ENCODE peak calls at places on chromosomes 4 and X, in six cellular contexts. One of them, this sample, is unnamed.

GRCh38 chrX:39853417-39853816 is 244.3 kb downstream of the BCOR start:
- DNase-seq in lower leg skin: no peak
- DNase-seq in GM12891: no peak
- DNase-seq in IMR-90: no peak
- DNase-seq in breast epithelium: no peak
- DNase-seq in A549: no peak
- DNase-seq in this sample: no peak

GRCh38 chr4:10694151-10694825 is 9.7 kb upstream of the CLNK start:
- DNase-seq in lower leg skin: no peak
- DNase-seq in GM12891: no peak
- DNase-seq in IMR-90: peak; percentile 28
- DNase-seq in breast epithelium: no peak
- DNase-seq in A549: no peak
- DNase-seq in this sample: no peak

GRCh38 chr4:183201331-183201730 is 102.3 kb downstream of the WWC2 start:
- DNase-seq in lower leg skin: no peak
- DNase-seq in GM12891: no peak
- DNase-seq in IMR-90: peak; percentile 81
- DNase-seq in breast epithelium: no peak
- DNase-seq in A549: no peak
- DNase-seq in this sample: no peak

GRCh38 chr4:30867427-30867826 is 147.3 kb downstream of the PCDH7 start:
- DNase-seq in lower leg skin: no peak
- DNase-seq in GM12891: no peak
- DNase-seq in IMR-90: no peak
- DNase-seq in breast epithelium: peak; percentile 26
- DNase-seq in A549: no peak
- DNase-seq in this sample: no peak

GRCh38 chrX:15619053-15619772 is 18.5 kb upstream of the ACE2 start:
- DNase-seq in lower leg skin: peak; percentile 17
- DNase-seq in GM12891: no peak
- DNase-seq in IMR-90: peak; percentile 2
- DNase-seq in breast epithelium: peak; percentile 45
- DNase-seq in A549: peak; percentile 36
- DNase-seq in this sample: no peak

GRCh38 chrX:96591418-96591817 is 93.2 kb upstream of the DIAPH2 start:
- DNase-seq in lower leg skin: peak; percentile 14
- DNase-seq in GM12891: no peak
- DNase-seq in IMR-90: no peak
- DNase-seq in breast epithelium: no peak
- DNase-seq in A549: no peak
- DNase-seq in this sample: no peak

GRCh38 chrX:107729558-107730297 is 45.9 kb downstream of the TSC22D3 start:
- DNase-seq in lower leg skin: no peak
- DNase-seq in GM12891: no peak
- DNase-seq in IMR-90: no peak
- DNase-seq in breast epithelium: no peak
- DNase-seq in A549: no peak
- DNase-seq in this sample: no peak

GRCh38 chrX:68454476-68455150 is 21.3 kb upstream of the OPHN1 start:
- DNase-seq in lower leg skin: no peak
- DNase-seq in GM12891: no peak
- DNase-seq in IMR-90: no peak
- DNase-seq in breast epithelium: no peak
- DNase-seq in A549: peak; percentile 56
- DNase-seq in this sample: no peak

GRCh38 chr4:48766393-48766792 is 13.7 kb downstream of the FRYL start:
- DNase-seq in lower leg skin: no peak
- DNase-seq in GM12891: peak; percentile 18
- DNase-seq in IMR-90: no peak
- DNase-seq in breast epithelium: no peak
- DNase-seq in A549: no peak
- DNase-seq in this sample: no peak

GRCh38 chr4:151012836-151013235 is 2.2 kb downstream of the LRBA start:
- DNase-seq in lower leg skin: no peak
- DNase-seq in GM12891: no peak
- DNase-seq in IMR-90: no peak
- DNase-seq in breast epithelium: no peak
- DNase-seq in A549: no peak
- DNase-seq in this sample: no peak

GRCh38 chr4:20376070-20376469 is 124.4 kb downstream of the SLIT2 start:
- DNase-seq in lower leg skin: no peak
- DNase-seq in GM12891: no peak
- DNase-seq in IMR-90: no peak
- DNase-seq in breast epithelium: no peak
- DNase-seq in A549: no peak
- DNase-seq in this sample: no peak

GRCh38 chr4:75985116-75985515 is 5.6 kb downstream of the SDAD1 start:
- DNase-seq in lower leg skin: no peak
- DNase-seq in GM12891: no peak
- DNase-seq in IMR-90: peak; percentile 96
- DNase-seq in breast epithelium: no peak
- DNase-seq in A549: no peak
- DNase-seq in this sample: no peak

GRCh38 chrX:53452812-53453211 is 18.6 kb upstream of the HSD17B10 start:
- DNase-seq in lower leg skin: no peak
- DNase-seq in GM12891: no peak
- DNase-seq in IMR-90: no peak
- DNase-seq in breast epithelium: no peak
- DNase-seq in A549: no peak
- DNase-seq in this sample: no peak

GRCh38 chr4:58749206-58749605 is 1639.0 kb upstream of the IGFBP7 start:
- DNase-seq in lower leg skin: no peak
- DNase-seq in GM12891: no peak
- DNase-seq in IMR-90: no peak
- DNase-seq in breast epithelium: no peak
- DNase-seq in A549: no peak
- DNase-seq in this sample: no peak

GRCh38 chrX:83510466-83511181 is 2.5 kb downstream of the POU3F4 start:
- DNase-seq in lower leg skin: no peak
- DNase-seq in GM12891: no peak
- DNase-seq in IMR-90: no peak
- DNase-seq in breast epithelium: no peak
- DNase-seq in A549: no peak
- DNase-seq in this sample: no peak

GRCh38 chrX:130211415-130212186 is 39.8 kb downstream of the RAB33A start:
- DNase-seq in lower leg skin: no peak
- DNase-seq in GM12891: no peak
- DNase-seq in IMR-90: no peak
- DNase-seq in breast epithelium: no peak
- DNase-seq in A549: no peak
- DNase-seq in this sample: no peak

GRCh38 chr4:54277691-54278090 is 48.6 kb downstream of the PDGFRA start:
- DNase-seq in lower leg skin: no peak
- DNase-seq in GM12891: peak; percentile 11
- DNase-seq in IMR-90: peak; percentile 92
- DNase-seq in breast epithelium: no peak
- DNase-seq in A549: no peak
- DNase-seq in this sample: no peak

GRCh38 chrX:57573754-57574153 is 18.1 kb upstream of the ZXDB start:
- DNase-seq in lower leg skin: no peak
- DNase-seq in GM12891: no peak
- DNase-seq in IMR-90: peak; percentile 17
- DNase-seq in breast epithelium: no peak
- DNase-seq in A549: no peak
- DNase-seq in this sample: no peak

GRCh38 chrX:148878371-148878770 is 378.0 kb downstream of the AFF2 start:
- DNase-seq in lower leg skin: no peak
- DNase-seq in GM12891: no peak
- DNase-seq in IMR-90: peak; percentile 69
- DNase-seq in breast epithelium: no peak
- DNase-seq in A549: no peak
- DNase-seq in this sample: no peak

GRCh38 chr4:41613362-41613761 is 75.4 kb downstream of the LIMCH1 start:
- DNase-seq in lower leg skin: no peak
- DNase-seq in GM12891: no peak
- DNase-seq in IMR-90: no peak
- DNase-seq in breast epithelium: no peak
- DNase-seq in A549: no peak
- DNase-seq in this sample: no peak

GRCh38 chrX:79568309-79568708 is 201.2 kb upstream of the ITM2A start:
- DNase-seq in lower leg skin: no peak
- DNase-seq in GM12891: no peak
- DNase-seq in IMR-90: no peak
- DNase-seq in breast epithelium: no peak
- DNase-seq in A549: no peak
- DNase-seq in this sample: no peak

GRCh38 chr4:109703664-109704351 is 563 bp upstream of the CASP6 start:
- DNase-seq in lower leg skin: no peak
- DNase-seq in GM12891: no peak
- DNase-seq in IMR-90: no peak
- DNase-seq in breast epithelium: no peak
- DNase-seq in A549: no peak
- DNase-seq in this sample: no peak

GRCh38 chr4:184538023-184538599 is 63.8 kb upstream of the IRF2 start:
- DNase-seq in lower leg skin: peak; percentile 91
- DNase-seq in GM12891: peak; percentile 27
- DNase-seq in IMR-90: peak; percentile 90
- DNase-seq in breast epithelium: peak; percentile 89
- DNase-seq in A549: peak; percentile 90
- DNase-seq in this sample: no peak

GRCh38 chrX:42714981-42715688 is 62.8 kb downstream of the PPP1R2C start:
- DNase-seq in lower leg skin: peak; percentile 13
- DNase-seq in GM12891: no peak
- DNase-seq in IMR-90: no peak
- DNase-seq in breast epithelium: peak; percentile 50
- DNase-seq in A549: peak; percentile 36
- DNase-seq in this sample: no peak

GRCh38 chr4:109052699-109053656 is 249.5 kb downstream of the COL25A1 start:
- DNase-seq in lower leg skin: no peak
- DNase-seq in GM12891: no peak
- DNase-seq in IMR-90: no peak
- DNase-seq in breast epithelium: no peak
- DNase-seq in A549: no peak
- DNase-seq in this sample: no peak

DNA sequence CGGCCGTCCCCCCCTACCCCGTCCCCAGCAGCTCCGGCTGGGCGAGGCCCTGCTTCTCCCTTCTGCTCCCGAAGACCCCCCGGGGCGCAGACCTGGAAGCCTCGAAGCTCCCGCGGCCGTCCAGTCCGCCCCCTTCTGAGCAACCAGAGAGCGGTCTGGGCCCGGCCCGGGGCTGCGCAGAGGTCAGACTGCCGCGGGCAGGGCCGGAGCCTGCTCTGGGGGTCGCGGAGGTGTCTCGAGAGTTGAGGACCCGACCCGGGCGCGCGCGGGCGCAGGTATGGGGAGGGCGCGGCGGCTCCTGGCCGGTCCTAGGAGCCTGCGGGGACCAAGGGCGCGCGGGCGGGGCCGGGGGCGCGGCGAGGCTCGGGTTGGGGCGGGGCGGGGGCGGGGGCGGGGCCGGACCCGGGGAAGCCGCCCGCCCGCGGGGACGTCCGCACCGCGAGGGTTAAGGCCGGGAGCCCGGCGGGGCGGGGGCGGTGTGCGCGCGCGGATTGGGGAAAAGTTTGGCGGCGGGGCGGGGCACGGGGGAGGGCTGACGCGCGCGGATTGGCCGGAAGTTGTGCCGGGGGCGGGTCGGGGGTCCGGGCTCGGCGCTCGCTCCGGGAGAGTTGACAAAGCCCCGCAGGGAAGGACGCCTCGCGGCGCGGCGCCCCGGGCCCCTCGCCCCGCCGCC is at the start of gene FGFRL1:
- DNase-seq in lower leg skin: peak; percentile 85
- DNase-seq in GM12891: peak; percentile 90
- DNase-seq in IMR-90: peak; percentile 77
- DNase-seq in breast epithelium: peak; percentile 76
- DNase-seq in A549: peak; percentile 85
- DNase-seq in this sample: peak; percentile 91
- TF ChIP-seq POLR2A in lower leg skin: no peak
- TF ChIP-seq POLR2A in GM12891: no peak
- TF ChIP-seq POLR2A in IMR-90: peak; percentile 62
- TF ChIP-seq POLR2A in breast epithelium: no peak
- TF ChIP-seq POLR2A in A549: no peak
- TF ChIP-seq POLR2A in this sample: no peak

GRCh38 chr4:147863808-147864472 is 132.1 kb downstream of the ARHGAP10 start:
- DNase-seq in lower leg skin: no peak
- DNase-seq in GM12891: no peak
- DNase-seq in IMR-90: peak; percentile 44
- DNase-seq in breast epithelium: no peak
- DNase-seq in A549: no peak
- DNase-seq in this sample: no peak

GRCh38 chr4:147863111-147863747 is 131.3 kb downstream of the ARHGAP10 start:
- DNase-seq in lower leg skin: no peak
- DNase-seq in GM12891: no peak
- DNase-seq in IMR-90: no peak
- DNase-seq in breast epithelium: no peak
- DNase-seq in A549: no peak
- DNase-seq in this sample: no peak

GRCh38 chr4:147865926-147866325 is 134.0 kb downstream of the ARHGAP10 start:
- DNase-seq in lower leg skin: no peak
- DNase-seq in GM12891: no peak
- DNase-seq in IMR-90: peak; percentile 60
- DNase-seq in breast epithelium: no peak
- DNase-seq in A549: no peak
- DNase-seq in this sample: no peak

GRCh38 chr4:147864591-147864990 is 132.7 kb downstream of the ARHGAP10 start:
- DNase-seq in lower leg skin: no peak
- DNase-seq in GM12891: no peak
- DNase-seq in IMR-90: peak; percentile 24
- DNase-seq in breast epithelium: no peak
- DNase-seq in A549: no peak
- DNase-seq in this sample: no peak

GRCh38 chr4:147866532-147867271 is 134.8 kb downstream of the ARHGAP10 start:
- DNase-seq in lower leg skin: peak; percentile 93
- DNase-seq in GM12891: peak; percentile 52
- DNase-seq in IMR-90: peak; percentile 91
- DNase-seq in breast epithelium: peak; percentile 88
- DNase-seq in A549: peak; percentile 78
- DNase-seq in this sample: peak; percentile 39
- TF ChIP-seq POLR2A in lower leg skin: no peak
- TF ChIP-seq POLR2A in GM12891: no peak
- TF ChIP-seq POLR2A in IMR-90: peak; percentile 61
- TF ChIP-seq POLR2A in breast epithelium: no peak
- TF ChIP-seq POLR2A in A549: no peak
- TF ChIP-seq POLR2A in this sample: no peak

DNA sequence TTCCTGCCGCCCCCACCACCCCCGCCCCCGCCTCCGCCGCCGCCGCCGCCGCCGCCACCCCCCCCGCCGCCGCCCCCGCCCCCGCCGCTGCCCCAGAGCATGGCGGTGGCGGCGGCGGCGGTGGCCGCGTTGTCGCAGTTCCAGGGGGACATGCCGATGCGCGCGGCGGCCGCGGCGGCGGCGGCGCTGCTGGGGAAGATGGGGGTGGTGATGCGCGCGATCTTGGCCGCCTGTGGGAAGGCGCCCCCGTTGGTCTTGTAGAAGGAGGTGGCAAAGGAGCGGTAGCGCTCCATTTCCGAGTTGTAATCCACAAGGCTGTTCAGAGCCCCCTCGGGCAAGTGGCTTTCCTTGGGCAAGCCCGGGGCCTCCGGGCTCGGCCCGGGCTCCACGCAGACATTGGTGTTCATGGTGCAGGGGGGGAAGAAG is 3.3 kb downstream of the CXXC4 start:
- DNase-seq in lower leg skin: no peak
- DNase-seq in GM12891: no peak
- DNase-seq in IMR-90: no peak
- DNase-seq in breast epithelium: no peak
- DNase-seq in A549: peak; percentile 37
- DNase-seq in this sample: no peak
- TF ChIP-seq POLR2A in lower leg skin: no peak
- TF ChIP-seq POLR2A in GM12891: no peak
- TF ChIP-seq POLR2A in IMR-90: no peak
- TF ChIP-seq POLR2A in breast epithelium: no peak
- TF ChIP-seq POLR2A in A549: peak; percentile 20
- TF ChIP-seq POLR2A in this sample: peak; percentile 48

GRCh38 chr4:145481164-145481941 is at the start of gene SMAD1:
- DNase-seq in lower leg skin: peak; percentile 80
- DNase-seq in GM12891: peak; percentile 43
- DNase-seq in IMR-90: peak; percentile 82
- DNase-seq in breast epithelium: peak; percentile 72
- DNase-seq in A549: peak; percentile 72
- DNase-seq in this sample: peak; percentile 29
- TF ChIP-seq POLR2A in lower leg skin: peak; percentile 13
- TF ChIP-seq POLR2A in GM12891: no peak
- TF ChIP-seq POLR2A in IMR-90: peak; percentile 57
- TF ChIP-seq POLR2A in breast epithelium: no peak
- TF ChIP-seq POLR2A in A549: peak; percentile 44
- TF ChIP-seq POLR2A in this sample: no peak